ENCODE peak calls at places on chromosomes 11 and 22, in four cellular contexts. S, W, D and K are unnamed samples.

GRCh38 chr11:14953904-14954303 is 18.2 kb downstream of the CALCA start:
- DNase-seq in D (no peak), S (no peak), W (no peak), K (no peak)

GRCh38 chr11:74696932-74697687 is 34.1 kb downstream of the CHRDL2 start:
- DNase-seq in S (peak; percentile 41), W (no peak), D (peak; percentile 36), K (no peak)

GRCh38 chr11:75655619-75656018 is 13.2 kb downstream of the MAP6 start:
- DNase-seq in W (no peak), D (peak; percentile 68), S (no peak), K (no peak)

GRCh38 chr22:22881116-22882032 is 6.2 kb upstream of the IGLL5 start:
- DNase-seq in S (no peak), W (no peak), D (no peak), K (no peak)

GRCh38 chr11:16811136-16812020 is 72.9 kb downstream of the C11orf58 start:
- DNase-seq in S (no peak), D (no peak), W (no peak), K (no peak)

GRCh38 chr11:40722179-40722795 is 737.2 kb downstream of the LRRC4C start:
- DNase-seq in S (no peak), W (peak; percentile 69), D (peak; percentile 11), K (peak; percentile 61)

GRCh38 chr22:34696557-34696956 is 369.4 kb upstream of the ISX start:
- DNase-seq in W (no peak), D (no peak), S (no peak), K (no peak)

GRCh38 chr22:45885171-45885840 is 91.7 kb downstream of the WNT7B start:
- DNase-seq in D (no peak), W (no peak), S (no peak), K (peak; percentile 43)

GRCh38 chr22:29114392-29114791 is 41.6 kb downstream of the KREMEN1 start:
- DNase-seq in W (no peak), S (no peak), D (no peak), K (no peak)